ENCODE peak calls at places on chromosome 2, in six cellular contexts. One of them, this sample, is unnamed.

GRCh38 chr2:62309465-62310091 is 113.7 kb downstream of the B3GNT2 start:
- DNase-seq in coronary artery: no peak
- DNase-seq in naive thymus-derived CD4-positive, alpha-beta T cell: no peak
- DNase-seq in colonic mucosa: no peak
- DNase-seq in lung: no peak
- DNase-seq in AG04450: no peak
- DNase-seq in this sample: no peak

GRCh38 chr2:71004356-71004755 is 9.7 kb upstream of the TEX261 start:
- DNase-seq in colonic mucosa: no peak
- DNase-seq in coronary artery: no peak
- DNase-seq in lung: no peak
- DNase-seq in AG04450: no peak
- DNase-seq in naive thymus-derived CD4-positive, alpha-beta T cell: no peak
- DNase-seq in this sample: no peak

GRCh38 chr2:109612991-109613921 is 510 bp downstream of the SEPTIN10 start:
- DNase-seq in lung: peak; percentile 49
- DNase-seq in naive thymus-derived CD4-positive, alpha-beta T cell: no peak
- DNase-seq in coronary artery: peak; percentile 82
- DNase-seq in colonic mucosa: peak; percentile 58
- DNase-seq in AG04450: no peak
- DNase-seq in this sample: peak; percentile 63

GRCh38 chr2:14199040-14199439 is 433.5 kb upstream of the LRATD1 start:
- DNase-seq in lung: no peak
- DNase-seq in naive thymus-derived CD4-positive, alpha-beta T cell: no peak
- DNase-seq in coronary artery: no peak
- DNase-seq in AG04450: no peak
- DNase-seq in colonic mucosa: no peak
- DNase-seq in this sample: no peak

GRCh38 chr2:64481665-64482064 is 27.7 kb downstream of the LGALSL start:
- DNase-seq in colonic mucosa: no peak
- DNase-seq in naive thymus-derived CD4-positive, alpha-beta T cell: no peak
- DNase-seq in AG04450: no peak
- DNase-seq in coronary artery: no peak
- DNase-seq in lung: no peak
- DNase-seq in this sample: no peak

GRCh38 chr2:222306393-222307137 is 7.8 kb upstream of the PAX3 start:
- DNase-seq in AG04450: no peak
- DNase-seq in colonic mucosa: no peak
- DNase-seq in coronary artery: no peak
- DNase-seq in naive thymus-derived CD4-positive, alpha-beta T cell: no peak
- DNase-seq in lung: no peak
- DNase-seq in this sample: no peak

GRCh38 chr2:24766609-24767008 is 26.6 kb downstream of the PTRHD1 start:
- DNase-seq in coronary artery: no peak
- DNase-seq in naive thymus-derived CD4-positive, alpha-beta T cell: no peak
- DNase-seq in lung: no peak
- DNase-seq in colonic mucosa: no peak
- DNase-seq in AG04450: no peak
- DNase-seq in this sample: no peak

GRCh38 chr2:10201201-10201600 is 78.7 kb downstream of the RRM2 start:
- DNase-seq in AG04450: no peak
- DNase-seq in colonic mucosa: no peak
- DNase-seq in lung: no peak
- DNase-seq in naive thymus-derived CD4-positive, alpha-beta T cell: no peak
- DNase-seq in coronary artery: no peak
- DNase-seq in this sample: no peak

GRCh38 chr2:15788458-15789229 is 151.7 kb upstream of the MYCN start:
- DNase-seq in colonic mucosa: no peak
- DNase-seq in naive thymus-derived CD4-positive, alpha-beta T cell: no peak
- DNase-seq in AG04450: no peak
- DNase-seq in lung: no peak
- DNase-seq in coronary artery: no peak
- DNase-seq in this sample: no peak

DNA sequence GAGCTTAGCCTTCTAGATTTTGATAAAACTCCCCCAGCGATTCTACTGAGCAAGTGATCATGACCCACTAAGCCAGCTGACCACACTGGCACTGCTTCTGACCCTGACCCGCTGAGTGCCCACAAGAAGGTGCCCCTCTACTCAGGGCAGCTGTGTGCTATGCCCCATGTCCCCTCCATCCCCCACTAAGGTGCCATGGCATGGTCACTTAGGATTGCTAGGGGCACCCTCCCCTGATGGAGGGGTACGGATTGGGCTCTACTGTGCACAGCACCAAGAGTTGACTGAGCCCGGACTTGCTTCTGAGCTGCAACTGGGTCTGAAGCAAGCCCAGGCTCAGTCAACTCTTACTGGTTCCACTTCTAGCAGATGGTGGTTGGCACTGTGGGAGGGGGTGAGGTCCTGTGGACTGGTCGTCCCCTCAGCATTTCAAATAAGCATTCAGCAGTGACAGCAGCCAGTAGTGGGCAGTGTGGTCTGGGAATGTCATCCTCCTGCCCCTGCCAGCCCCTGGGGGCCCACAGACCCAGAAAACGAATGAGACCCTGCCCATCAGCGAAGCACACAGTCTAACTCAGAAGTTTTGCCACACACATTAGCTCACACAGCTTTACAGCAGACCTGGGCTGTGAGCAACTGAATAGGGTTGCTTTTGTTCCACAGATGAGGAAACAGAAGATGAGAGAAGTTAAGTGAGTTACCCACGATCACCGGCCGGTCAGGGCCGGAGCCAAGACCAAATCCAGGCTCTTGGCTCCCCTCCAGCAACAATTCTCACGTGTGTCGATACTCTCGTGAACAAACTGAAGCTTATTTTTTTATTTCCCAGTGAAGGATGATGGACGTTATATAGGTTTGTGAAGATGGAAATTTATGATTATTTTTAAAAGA is 52.1 kb upstream of the FOSL2 start:
- DNase-seq in coronary artery: no peak
- DNase-seq in lung: no peak
- DNase-seq in naive thymus-derived CD4-positive, alpha-beta T cell: no peak
- DNase-seq in colonic mucosa: no peak
- DNase-seq in AG04450: no peak
- DNase-seq in this sample: no peak
- H3K4me3 ChIP-seq in coronary artery: no peak overlapping the region
- H3K4me3 ChIP-seq in lung: no peak overlapping the region
- H3K4me3 ChIP-seq in naive thymus-derived CD4-positive, alpha-beta T cell: no peak overlapping the region
- H3K4me3 ChIP-seq in colonic mucosa: no peak overlapping the region
- H3K4me3 ChIP-seq in AG04450: no peak overlapping the region
- H3K4me3 ChIP-seq in this sample: no peak overlapping the region

DNA sequence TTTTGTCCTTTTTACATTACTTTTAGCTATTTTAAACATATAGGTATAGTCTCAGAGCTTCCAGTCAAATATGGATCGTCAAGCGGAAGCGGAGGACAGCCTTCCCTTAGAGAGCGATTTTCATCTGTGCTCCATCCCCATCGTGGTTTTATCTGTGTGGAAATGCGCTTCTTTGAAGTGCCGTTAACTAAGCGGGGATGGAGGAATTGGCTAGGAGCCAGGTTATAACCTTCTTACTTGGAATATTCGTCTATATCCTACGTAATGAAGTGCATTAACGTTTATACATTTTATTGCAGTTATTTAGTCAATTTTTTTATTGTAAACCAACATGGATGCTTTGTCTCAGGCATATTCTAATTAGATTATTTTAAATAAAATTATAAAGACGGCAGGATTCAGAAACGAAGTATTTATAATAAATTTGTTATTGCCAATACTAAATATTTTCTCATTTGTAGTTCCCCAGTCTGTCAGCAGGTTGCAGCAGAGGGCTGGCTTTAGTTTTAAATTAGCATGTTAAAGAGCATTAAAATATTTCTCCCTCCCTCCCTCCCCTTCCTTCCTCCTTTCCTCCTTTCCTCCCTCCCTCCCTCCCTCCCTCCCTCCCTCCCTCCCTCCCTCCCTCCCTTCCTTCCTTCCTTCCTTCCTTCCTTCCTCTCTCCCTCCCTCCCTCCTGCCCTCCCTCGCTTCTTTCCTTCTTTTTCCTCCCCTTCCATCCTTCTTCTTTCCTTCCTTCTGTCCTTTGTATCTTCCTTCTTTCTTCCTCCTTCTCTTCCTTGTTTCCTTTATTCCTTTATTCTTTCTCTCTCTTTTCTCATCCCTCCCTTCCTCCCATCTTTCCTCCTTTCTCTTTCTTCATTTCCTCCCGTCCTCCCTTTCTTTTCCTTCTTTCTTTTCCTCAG is 80.6 kb upstream of the DOCK10 start:
- DNase-seq in lung: no peak
- DNase-seq in colonic mucosa: peak; percentile 25
- DNase-seq in naive thymus-derived CD4-positive, alpha-beta T cell: peak; percentile 26
- DNase-seq in coronary artery: no peak
- DNase-seq in AG04450: no peak
- DNase-seq in this sample: no peak
- H3K4me3 ChIP-seq in lung: no peak overlapping the region
- H3K4me3 ChIP-seq in colonic mucosa: no peak overlapping the region
- H3K4me3 ChIP-seq in naive thymus-derived CD4-positive, alpha-beta T cell: no peak overlapping the region
- H3K4me3 ChIP-seq in coronary artery: no peak overlapping the region
- H3K4me3 ChIP-seq in AG04450: no peak overlapping the region
- H3K4me3 ChIP-seq in this sample: no peak overlapping the region

DNA sequence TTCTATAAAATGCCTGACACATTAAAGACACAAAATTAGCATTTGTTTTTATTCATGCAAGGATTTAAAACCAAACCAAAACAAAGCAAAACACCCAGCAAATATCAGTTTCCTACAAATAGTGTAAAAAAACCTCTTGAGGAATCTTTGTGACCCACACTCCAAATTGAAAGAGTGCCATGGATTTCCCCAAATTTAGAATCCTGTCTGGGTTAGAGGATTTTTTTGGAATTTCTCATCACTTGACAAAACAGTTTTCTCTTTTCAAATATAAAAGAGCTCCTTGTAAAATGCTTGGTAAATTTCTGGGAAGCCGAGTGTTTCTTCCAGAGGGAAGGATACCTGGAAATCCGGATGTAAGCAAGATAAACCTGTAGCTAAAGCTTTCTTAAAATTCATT is 1.7 kb upstream of the FN1 start:
- DNase-seq in coronary artery: no peak
- DNase-seq in AG04450: no peak
- DNase-seq in lung: no peak
- DNase-seq in naive thymus-derived CD4-positive, alpha-beta T cell: no peak
- DNase-seq in colonic mucosa: no peak
- DNase-seq in this sample: no peak
- H3K4me3 ChIP-seq in coronary artery: peak overlapping the region; percentile 75
- H3K4me3 ChIP-seq in AG04450: peak overlapping the region; percentile 67
- H3K4me3 ChIP-seq in lung: no peak overlapping the region
- H3K4me3 ChIP-seq in naive thymus-derived CD4-positive, alpha-beta T cell: no peak overlapping the region
- H3K4me3 ChIP-seq in colonic mucosa: no peak overlapping the region
- H3K4me3 ChIP-seq in this sample: no peak overlapping the region

GRCh38 chr2:30073523-30073922 is 73.3 kb upstream of the YPEL5 start:
- DNase-seq in AG04450: no peak
- DNase-seq in naive thymus-derived CD4-positive, alpha-beta T cell: no peak
- DNase-seq in coronary artery: no peak
- DNase-seq in colonic mucosa: no peak
- DNase-seq in lung: no peak
- DNase-seq in this sample: no peak

GRCh38 chr2:30074023-30074422 is 72.8 kb upstream of the YPEL5 start:
- DNase-seq in AG04450: no peak
- DNase-seq in naive thymus-derived CD4-positive, alpha-beta T cell: no peak
- DNase-seq in colonic mucosa: no peak
- DNase-seq in lung: peak; percentile 13
- DNase-seq in coronary artery: no peak
- DNase-seq in this sample: no peak

GRCh38 chr2:30078521-30078920 is 68.3 kb upstream of the YPEL5 start:
- DNase-seq in AG04450: no peak
- DNase-seq in naive thymus-derived CD4-positive, alpha-beta T cell: no peak
- DNase-seq in lung: no peak
- DNase-seq in coronary artery: no peak
- DNase-seq in colonic mucosa: no peak
- DNase-seq in this sample: no peak
- H3K4me3 ChIP-seq in AG04450: no peak overlapping the region
- H3K4me3 ChIP-seq in naive thymus-derived CD4-positive, alpha-beta T cell: no peak overlapping the region
- H3K4me3 ChIP-seq in lung: no peak overlapping the region
- H3K4me3 ChIP-seq in coronary artery: no peak overlapping the region
- H3K4me3 ChIP-seq in colonic mucosa: no peak overlapping the region
- H3K4me3 ChIP-seq in this sample: no peak overlapping the region

GRCh38 chr2:75604479-75604878 is 42.1 kb upstream of the MRPL19 start:
- DNase-seq in naive thymus-derived CD4-positive, alpha-beta T cell: no peak
- DNase-seq in AG04450: no peak
- DNase-seq in lung: no peak
- DNase-seq in colonic mucosa: no peak
- DNase-seq in coronary artery: no peak
- DNase-seq in this sample: no peak
- H3K4me3 ChIP-seq in naive thymus-derived CD4-positive, alpha-beta T cell: no peak overlapping the region
- H3K4me3 ChIP-seq in AG04450: no peak overlapping the region
- H3K4me3 ChIP-seq in lung: no peak overlapping the region
- H3K4me3 ChIP-seq in colonic mucosa: no peak overlapping the region
- H3K4me3 ChIP-seq in coronary artery: no peak overlapping the region
- H3K4me3 ChIP-seq in this sample: no peak overlapping the region

DNA sequence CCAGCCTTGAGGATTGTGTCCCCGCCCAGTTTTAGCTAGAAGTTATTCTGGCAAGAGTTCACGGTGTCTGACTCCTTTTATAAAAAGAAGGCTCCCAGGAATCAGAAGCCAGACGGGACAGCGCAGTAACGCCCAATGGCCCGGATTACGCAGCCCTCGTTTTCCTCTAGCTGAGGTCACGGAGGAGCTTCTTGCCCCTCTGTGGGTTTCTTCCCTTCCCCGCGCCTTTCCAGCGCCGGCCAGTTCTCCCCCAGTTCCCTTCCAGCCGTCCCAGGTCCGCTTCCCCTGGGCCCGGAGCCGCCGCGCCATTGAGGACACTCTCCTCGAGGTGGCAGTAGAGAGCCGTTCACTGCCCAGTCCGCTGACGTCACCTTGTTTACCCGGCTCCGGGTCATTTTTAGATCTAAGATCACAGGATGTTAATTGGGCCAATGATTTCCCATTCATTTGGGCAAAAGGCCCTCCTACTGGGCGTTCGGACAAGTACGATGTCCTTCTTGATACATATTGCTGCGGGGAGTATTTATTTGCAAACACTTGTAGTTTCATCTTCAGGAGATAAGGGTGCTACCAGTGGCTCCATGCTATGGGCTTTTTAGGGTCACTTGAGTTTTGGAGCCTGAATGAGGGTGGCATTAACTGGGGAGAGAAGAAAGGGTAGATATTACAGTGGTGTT is 81.5 kb upstream of the PPM1B start:
- DNase-seq in AG04450: peak; percentile 30
- DNase-seq in lung: peak; percentile 90
- DNase-seq in coronary artery: peak; percentile 88
- DNase-seq in colonic mucosa: peak; percentile 93
- DNase-seq in naive thymus-derived CD4-positive, alpha-beta T cell: peak; percentile 77
- DNase-seq in this sample: peak; percentile 91
- H3K4me3 ChIP-seq in AG04450: peak overlapping the region; percentile 54
- H3K4me3 ChIP-seq in lung: no peak overlapping the region
- H3K4me3 ChIP-seq in coronary artery: peak overlapping the region; percentile 64
- H3K4me3 ChIP-seq in colonic mucosa: peak overlapping the region; percentile 18
- H3K4me3 ChIP-seq in naive thymus-derived CD4-positive, alpha-beta T cell: peak overlapping the region; percentile 68
- H3K4me3 ChIP-seq in this sample: peak overlapping the region; percentile 32